ENCODE peak calls at places on chromosomes 13 and 19, in nine cellular contexts. B is adrenal gland, U is esophagus squamous epithelium, H is H1, Z is H54, G is GM12892, Q is heart left ventricle, Y is body of pancreas, N is uterus. P is an unnamed sample.

GRCh38 chr19:17125728-17126677 is 50.4 kb downstream of the MYO9B start:
- DNase-seq in U (no peak), Y (peak), B (peak), H (no peak), G (peak), N (peak), Q (peak), Z (no peak), P (peak)

GRCh38 chr13:41562541-41563178 is 105.3 kb downstream of the RGCC start:
- DNase-seq in G (no peak), N (no peak), H (no peak), U (no peak), Q (no peak), B (no peak), Z (no peak), Y (no peak), P (no peak)

GRCh38 chr13:21326155-21327030 is 132.7 kb downstream of the ZDHHC20 start:
- DNase-seq in Y (no peak), G (no peak), U (no peak), Q (no peak), B (peak), H (peak), N (peak), Z (peak), P (no peak)

GRCh38 chr13:98083507-98083906 is 59.4 kb upstream of the FARP1 start:
- DNase-seq in Y (no peak), U (no peak), H (no peak), G (no peak), Q (no peak), N (no peak), Z (peak), B (no peak), P (no peak)

GRCh38 chr13:62387642-62388041 is 972.0 kb upstream of the PCDH20 start:
- DNase-seq in Z (no peak), U (no peak), H (no peak), N (no peak), Y (no peak), Q (no peak), B (no peak), G (no peak), P (no peak)

GRCh38 chr19:5948697-5949564 is 29.0 kb downstream of the RANBP3 start:
- DNase-seq in G (no peak), B (no peak), U (no peak), N (no peak), Y (no peak), H (no peak), Q (no peak), Z (no peak), P (no peak)

GRCh38 chr19:48635263-48635965 is 1.8 kb downstream of the DBP start:
- DNase-seq in Q (peak), G (peak), N (peak), Y (peak), H (no peak), U (no peak), B (peak), Z (no peak), P (peak)

GRCh38 chr19:34555447-34555846 is 73.9 kb downstream of the WTIP start:
- DNase-seq in Y (no peak), B (no peak), Z (no peak), N (no peak), U (no peak), Q (no peak), G (no peak), H (no peak), P (no peak)

GRCh38 chr19:18506545-18506944 is 15.3 kb downstream of the ELL start:
- DNase-seq in G (no peak), Y (no peak), Q (no peak), N (no peak), U (no peak), H (no peak), B (no peak), Z (no peak), P (no peak)

DNA sequence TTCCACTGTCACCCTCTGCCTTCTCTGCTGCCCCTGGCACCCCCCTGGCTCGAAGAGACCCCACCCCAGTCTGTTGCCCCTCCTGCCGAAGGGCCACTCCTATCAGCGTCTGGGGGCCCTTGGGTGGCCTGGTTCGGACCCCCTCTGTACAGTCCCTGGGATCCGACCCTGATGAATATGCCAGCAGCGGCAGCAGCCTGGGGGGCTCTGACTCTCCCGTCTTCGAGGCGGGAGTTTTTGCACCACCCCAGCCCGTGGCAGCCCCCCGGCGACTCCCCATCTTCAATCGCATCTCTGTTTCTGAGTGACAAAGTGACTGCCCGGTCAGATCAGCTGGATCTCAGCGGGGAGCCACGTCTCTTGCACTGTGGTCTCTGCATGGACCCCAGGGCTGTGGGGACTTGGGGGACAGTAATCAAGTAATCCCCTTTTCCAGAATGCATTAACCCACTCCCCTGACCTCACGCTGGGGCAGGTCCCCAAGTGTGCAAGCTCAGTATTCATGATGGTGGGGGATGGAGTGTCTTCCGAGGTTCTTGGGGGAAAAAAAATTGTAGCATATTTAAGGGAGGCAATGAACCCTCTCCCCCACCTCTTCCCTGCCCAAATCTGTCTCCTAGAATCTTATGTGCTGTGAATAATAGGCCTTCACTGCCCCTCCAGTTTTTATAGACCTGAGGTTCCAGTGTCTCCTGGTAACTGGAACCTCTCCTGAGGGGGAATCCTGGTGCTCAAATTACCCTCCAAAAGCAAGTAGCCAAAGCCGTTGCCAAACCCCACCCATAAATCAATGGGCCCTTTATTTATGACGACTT is 2.0 kb downstream of the ZFP36 start:
- DNase-seq in U (no peak), Q (no peak), G (no peak), H (no peak), B (no peak), Y (peak), N (peak), Z (no peak), P (no peak)
- TF ChIP-seq POLR2A in U (no peak), Q (peak), G (peak), H (no peak), B (peak), Y (no peak), N (peak), Z (no peak), P (peak)

GRCh38 chr19:49687566-49688316 is 1.7 kb upstream of the ADM5 start:
- DNase-seq in B (no peak), Z (no peak), Y (no peak), U (no peak), H (no peak), Q (no peak), G (no peak), N (no peak), P (no peak)
- TF ChIP-seq POLR2A in B (no peak), Z (no peak), Y (no peak), U (no peak), H (no peak), Q (no peak), G (no peak), N (no peak), P (no peak)

DNA sequence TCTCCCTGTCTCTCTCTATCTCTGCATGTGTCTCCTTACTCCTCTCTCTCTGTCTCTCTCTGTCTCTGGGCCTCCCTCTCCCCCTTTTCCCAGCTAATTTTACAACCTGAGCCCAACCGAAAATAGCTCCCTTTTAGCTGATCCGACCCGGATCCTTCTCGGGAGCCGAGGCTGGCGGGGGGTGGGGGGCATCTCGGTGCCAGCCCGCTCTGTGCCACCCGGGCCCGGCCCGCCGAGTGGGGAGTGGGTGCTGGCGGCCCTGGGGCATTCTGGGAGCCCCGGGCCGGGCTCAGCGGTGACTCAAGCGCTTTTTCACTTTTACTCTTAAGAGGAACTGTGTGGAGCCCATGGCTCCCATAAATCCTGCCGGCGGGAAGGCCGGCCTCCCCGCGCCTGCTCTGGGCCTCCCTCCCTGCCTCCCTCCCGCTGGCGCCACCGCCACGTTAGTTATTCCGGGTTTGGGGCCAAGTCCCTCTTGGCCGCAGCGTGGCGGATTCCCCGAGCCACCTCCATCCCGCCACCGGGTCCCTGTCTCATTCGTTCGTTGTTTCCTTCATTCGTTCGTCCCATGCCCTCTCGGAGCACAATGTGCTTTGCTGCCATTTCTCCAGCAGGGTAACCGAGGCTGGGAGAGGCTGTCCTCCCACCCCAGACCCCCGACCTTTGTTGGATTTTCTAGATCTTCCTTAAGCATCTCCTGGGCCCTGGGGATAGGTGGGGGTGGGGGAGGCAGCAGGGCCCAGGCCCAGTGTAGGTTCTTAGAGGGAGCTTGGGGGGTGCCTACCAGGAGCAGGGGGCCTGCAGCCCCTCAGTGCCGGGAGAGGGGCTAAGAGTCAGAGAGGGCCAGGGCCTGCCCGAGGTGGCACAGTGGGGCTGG is 3.2 kb downstream of the NFIC start:
- DNase-seq in U (no peak), Z (peak), G (peak), Y (no peak), N (peak), B (peak), Q (peak), H (no peak), P (no peak)
- TF ChIP-seq POLR2A in U (no peak), Z (no peak), G (peak), Y (peak), N (peak), B (peak), Q (peak), H (no peak), P (no peak)

GRCh38 chr13:36673838-36674326 is at the start of gene SERTM1:
- DNase-seq in Q (peak), H (peak), G (no peak), B (no peak), Y (no peak), Z (no peak), N (peak), U (no peak), P (no peak)
- TF ChIP-seq POLR2A in Q (no peak), H (no peak), G (no peak), B (no peak), Y (no peak), Z (no peak), N (no peak), U (no peak), P (no peak)

DNA sequence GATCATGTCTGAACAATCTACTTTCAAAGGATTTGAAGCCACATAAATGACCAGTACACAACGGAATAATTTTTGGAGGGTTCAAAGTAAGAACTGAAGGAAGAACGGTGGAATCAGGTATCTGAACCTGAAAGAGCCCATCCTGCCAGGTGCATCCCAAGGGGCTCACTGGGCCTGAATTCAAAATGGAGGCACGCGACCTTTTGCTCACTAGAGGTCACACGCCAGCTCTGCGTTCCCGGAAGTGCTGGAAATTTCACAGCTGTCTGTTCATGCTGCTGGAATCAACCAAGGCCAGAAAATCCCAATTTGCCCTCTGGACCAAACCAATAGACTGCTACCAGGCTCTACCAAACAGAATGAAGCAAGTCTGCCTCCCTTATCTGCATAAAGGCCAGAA is 4.2 kb upstream of the RASA3 start:
- DNase-seq in H (no peak), G (no peak), Q (no peak), U (no peak), N (no peak), Y (no peak), Z (no peak), B (no peak), P (no peak)
- TF ChIP-seq POLR2A in H (no peak), G (no peak), Q (no peak), U (no peak), N (no peak), Y (no peak), Z (no peak), B (no peak), P (no peak)

GRCh38 chr19:1007399-1007745 is 7.2 kb downstream of the GRIN3B start:
- DNase-seq in Y (no peak), U (no peak), Q (peak), B (no peak), Z (no peak), N (no peak), G (no peak), H (no peak), P (no peak)
- TF ChIP-seq POLR2A in Y (no peak), U (no peak), Q (no peak), B (no peak), Z (no peak), N (no peak), G (no peak), H (no peak), P (no peak)

GRCh38 chr19:58497634-58498170 is 14.1 kb downstream of the SLC27A5 start:
- DNase-seq in Z (no peak), Y (no peak), N (no peak), U (no peak), B (no peak), Q (no peak), G (no peak), H (no peak), P (no peak)

GRCh38 chr19:58500242-58500641 is 11.6 kb downstream of the SLC27A5 start:
- DNase-seq in H (no peak), B (no peak), Y (no peak), N (no peak), U (no peak), Q (no peak), G (no peak), Z (no peak), P (no peak)

GRCh38 chr19:58498316-58499020 is 13.3 kb downstream of the SLC27A5 start:
- DNase-seq in Y (peak), H (no peak), U (no peak), B (no peak), Q (no peak), N (peak), Z (no peak), G (no peak), P (no peak)

DNA sequence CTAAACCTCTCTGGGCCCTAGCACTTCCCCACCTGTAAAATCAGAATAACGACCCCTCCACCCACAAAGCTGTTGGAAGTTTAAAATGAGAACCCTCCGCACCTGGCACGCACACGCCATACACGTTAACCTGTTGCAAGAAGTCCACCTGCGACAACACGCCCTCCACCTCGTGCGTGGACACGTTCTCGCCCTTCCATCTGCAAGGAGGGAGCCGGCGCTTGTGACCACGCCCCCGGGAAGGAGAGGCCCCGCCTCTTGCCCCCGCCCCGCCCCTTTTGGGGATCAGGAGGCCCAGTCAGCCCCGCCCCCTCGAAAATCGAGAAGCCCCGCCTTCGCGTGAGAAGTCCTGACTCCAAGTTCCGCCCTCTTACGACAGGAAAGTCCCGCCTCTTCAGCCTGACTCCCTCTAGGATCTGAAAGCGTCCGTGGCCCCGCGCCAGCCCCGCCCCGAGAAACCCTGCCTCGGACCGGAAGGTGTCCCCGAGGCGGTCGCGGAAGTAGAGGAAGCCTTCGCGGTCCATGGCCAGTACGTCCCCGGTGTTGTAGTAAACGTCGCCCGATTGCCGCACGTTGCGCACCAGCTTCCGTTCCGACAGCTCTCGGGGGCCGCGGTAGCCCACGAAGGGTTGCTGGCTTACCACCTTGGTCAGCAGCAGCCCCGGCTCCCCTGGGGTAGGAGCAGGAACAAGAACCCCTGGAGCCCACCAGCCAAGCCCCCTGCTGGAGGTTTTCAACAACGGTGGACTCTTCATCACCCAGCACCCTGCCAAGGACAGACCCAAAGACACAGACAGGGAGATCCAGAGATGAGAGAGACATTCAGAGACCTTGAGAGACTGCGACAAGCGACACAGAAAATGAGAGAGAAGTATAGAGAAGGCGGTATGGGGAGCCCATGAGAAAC is 12.5 kb downstream of the SLC27A5 start:
- DNase-seq in Z (peak), Y (peak), H (peak), N (peak), Q (peak), B (peak), G (peak), U (peak), P (peak)
- TF ChIP-seq POLR2A in Z (peak), Y (peak), H (no peak), N (peak), Q (peak), B (peak), G (peak), U (peak), P (peak)

DNA sequence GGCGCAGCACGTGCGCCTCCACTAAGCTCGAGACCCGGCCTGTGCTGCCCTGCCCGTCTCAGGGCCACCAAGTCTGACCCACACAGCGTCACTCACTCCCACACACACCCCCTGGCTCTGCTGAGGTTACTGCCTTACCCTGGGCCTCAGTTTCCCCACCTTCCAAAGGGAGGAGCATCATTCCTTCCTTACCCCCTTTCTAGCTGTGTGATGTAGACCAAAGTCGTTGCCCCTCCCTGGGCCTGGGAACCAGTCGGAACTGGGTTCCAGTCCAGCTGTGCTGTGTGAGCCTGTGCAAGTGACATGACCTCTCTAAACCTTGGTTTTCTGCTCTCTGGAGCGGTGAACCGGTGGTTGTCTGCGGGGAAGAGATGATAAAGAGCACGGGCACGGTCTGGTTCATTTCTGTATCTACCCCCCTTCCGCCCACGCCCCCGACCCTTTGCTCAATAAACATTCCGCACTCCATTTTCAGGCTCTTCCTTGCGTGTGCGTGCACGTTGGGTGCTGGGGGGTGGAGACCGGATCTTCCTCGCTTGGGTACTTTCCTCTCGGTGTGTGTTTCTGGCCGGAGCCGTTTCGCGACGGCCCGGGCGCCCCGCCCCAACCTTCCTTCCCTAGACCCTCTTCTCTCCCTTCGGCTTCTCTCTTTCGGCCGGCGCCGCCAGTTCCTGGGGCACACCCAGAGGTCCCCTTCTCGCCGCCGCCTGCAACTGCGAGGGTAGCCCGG is at the start of gene ZNF581:
- DNase-seq in Z (peak), G (peak), B (peak), Q (peak), H (no peak), Y (peak), N (peak), U (no peak), P (peak)
- TF ChIP-seq POLR2A in Z (peak), G (peak), B (no peak), Q (peak), H (peak), Y (peak), N (no peak), U (no peak), P (peak)

GRCh38 chr19:21595185-21595584 is 89.8 kb downstream of the ZNF429 start:
- DNase-seq in N (no peak), G (no peak), Q (no peak), Z (no peak), Y (no peak), B (no peak), U (no peak), H (no peak), P (no peak)
- TF ChIP-seq POLR2A in N (no peak), G (no peak), Q (no peak), Z (no peak), Y (no peak), B (no peak), U (no peak), H (no peak), P (no peak)

GRCh38 chr13:47983070-47983469 is 18.0 kb downstream of the SUCLA2 start:
- DNase-seq in H (no peak), B (no peak), Z (no peak), N (no peak), Q (no peak), U (no peak), Y (no peak), G (no peak), P (no peak)
- TF ChIP-seq POLR2A in H (no peak), B (no peak), Z (no peak), N (no peak), Q (no peak), U (no peak), Y (no peak), G (no peak), P (no peak)

P was measured in erythroblast.